ENCODE peak calls at places on chromosomes 3 and 15, in four cellular contexts. One of them, this sample, is unnamed.

GRCh38 chr3:157442729-157443128 is 6.1 kb downstream of the PTX3 start:
- DNase-seq in G401: no peak
- DNase-seq in EH: peak
- DNase-seq in RPMI8226: no peak
- DNase-seq in this sample: peak

GRCh38 chr3:13419356-13420050 is 619 bp downstream of the NUP210 start:
- DNase-seq in G401: peak
- DNase-seq in EH: no peak
- DNase-seq in RPMI8226: peak
- DNase-seq in this sample: no peak

GRCh38 chr3:38397320-38397719 is 50.7 kb downstream of the XYLB start:
- DNase-seq in G401: no peak
- DNase-seq in EH: peak
- DNase-seq in RPMI8226: peak
- DNase-seq in this sample: peak

GRCh38 chr3:157248590-157249425 is 88.9 kb upstream of the CCNL1 start:
- DNase-seq in G401: peak
- DNase-seq in EH: peak
- DNase-seq in RPMI8226: peak
- DNase-seq in this sample: peak

GRCh38 chr15:70057931-70058641 is 39.6 kb downstream of the TLE3 start:
- DNase-seq in G401: no peak
- DNase-seq in EH: no peak
- DNase-seq in RPMI8226: no peak
- DNase-seq in this sample: no peak

GRCh38 chr15:39920510-39921273 is 626 bp upstream of the GPR176 start:
- DNase-seq in G401: peak
- DNase-seq in EH: peak
- DNase-seq in RPMI8226: peak
- DNase-seq in this sample: peak

GRCh38 chr15:37204698-37205097 is 104.3 kb upstream of the MEIS2 start:
- DNase-seq in G401: no peak
- DNase-seq in EH: peak
- DNase-seq in RPMI8226: no peak
- DNase-seq in this sample: peak

GRCh38 chr3:134364936-134365765 is 9.1 kb downstream of the AMOTL2 start:
- DNase-seq in G401: no peak
- DNase-seq in EH: peak
- DNase-seq in RPMI8226: peak
- DNase-seq in this sample: no peak

GRCh38 chr3:160140756-160141155 is 84.5 kb upstream of the C3orf80 start:
- DNase-seq in G401: no peak
- DNase-seq in EH: no peak
- DNase-seq in RPMI8226: no peak
- DNase-seq in this sample: no peak

GRCh38 chr3:59734061-59734460 is 684.2 kb upstream of the CFAP20DC start:
- DNase-seq in G401: no peak
- DNase-seq in EH: no peak
- DNase-seq in RPMI8226: no peak
- DNase-seq in this sample: no peak

GRCh38 chr15:40338921-40339620 is 1.7 kb downstream of the CCDC9B start:
- DNase-seq in G401: no peak
- DNase-seq in EH: peak
- DNase-seq in RPMI8226: no peak
- DNase-seq in this sample: peak

GRCh38 chr3:89179355-89179997 is 72.1 kb downstream of the EPHA3 start:
- DNase-seq in G401: no peak
- DNase-seq in EH: no peak
- DNase-seq in RPMI8226: no peak
- DNase-seq in this sample: peak

GRCh38 chr15:35953424-35953823 is 407.5 kb upstream of the DPH6 start:
- DNase-seq in G401: no peak
- DNase-seq in EH: no peak
- DNase-seq in RPMI8226: no peak
- DNase-seq in this sample: no peak

GRCh38 chr3:71402872-71403271 is 180.7 kb downstream of the FOXP1 start:
- DNase-seq in G401: no peak
- DNase-seq in EH: no peak
- DNase-seq in RPMI8226: no peak
- DNase-seq in this sample: no peak

GRCh38 chr3:47974974-47975470 is 41.2 kb downstream of the MAP4 start:
- DNase-seq in G401: no peak
- DNase-seq in EH: no peak
- DNase-seq in RPMI8226: no peak
- DNase-seq in this sample: no peak

GRCh38 chr3:156605686-156606605 is 51.0 kb upstream of the SSR3 start:
- DNase-seq in G401: peak
- DNase-seq in EH: peak
- DNase-seq in RPMI8226: peak
- DNase-seq in this sample: peak

GRCh38 chr3:192417012-192417411 is 310.3 kb downstream of the FGF12 start:
- DNase-seq in G401: no peak
- DNase-seq in EH: no peak
- DNase-seq in RPMI8226: no peak
- DNase-seq in this sample: no peak

GRCh38 chr3:136343446-136343845 is 93.3 kb downstream of the PCCB start:
- DNase-seq in G401: no peak
- DNase-seq in EH: no peak
- DNase-seq in RPMI8226: no peak
- DNase-seq in this sample: peak

GRCh38 chr15:73838795-73839565 is 34.4 kb upstream of the TBC1D21 start:
- DNase-seq in G401: peak
- DNase-seq in EH: peak
- DNase-seq in RPMI8226: peak
- DNase-seq in this sample: no peak

GRCh38 chr3:138257986-138258385 is 70.9 kb downstream of the ARMC8 start:
- DNase-seq in G401: no peak
- DNase-seq in EH: no peak
- DNase-seq in RPMI8226: no peak
- DNase-seq in this sample: no peak

GRCh38 chr15:95105229-95105628 is 873.9 kb downstream of the MCTP2 start:
- DNase-seq in G401: no peak
- DNase-seq in EH: peak
- DNase-seq in RPMI8226: no peak
- DNase-seq in this sample: peak

GRCh38 chr3:51975857-51976549 is 1.1 kb downstream of the ABHD14A start:
- DNase-seq in G401: peak
- DNase-seq in EH: peak
- DNase-seq in RPMI8226: peak
- DNase-seq in this sample: peak

GRCh38 chr3:45974686-45975085 is 20.9 kb downstream of the FYCO1 start:
- DNase-seq in G401: no peak
- DNase-seq in EH: no peak
- DNase-seq in RPMI8226: no peak
- DNase-seq in this sample: no peak

GRCh38 chr3:185197071-185197470 is 44.2 kb upstream of the C3orf70 start:
- DNase-seq in G401: no peak
- DNase-seq in EH: no peak
- DNase-seq in RPMI8226: no peak
- DNase-seq in this sample: no peak

GRCh38 chr3:58520403-58520784 is 16.6 kb downstream of the ACOX2 start:
- DNase-seq in G401: no peak
- DNase-seq in EH: no peak
- DNase-seq in RPMI8226: no peak
- DNase-seq in this sample: no peak

GRCh38 chr15:76973362-76973743 is 21.6 kb upstream of the PSTPIP1 start:
- DNase-seq in G401: no peak
- DNase-seq in EH: peak
- DNase-seq in RPMI8226: peak
- DNase-seq in this sample: peak